ENCODE peak calls at places on chromosomes 1 and 21, in five cellular contexts. B is psoas muscle, P is PC-9, I is astrocyte of the spinal cord, J is PC-3. R is an unnamed sample.
A peak's percentile ranks its signal among the peaks of the same experiment; 100 is the strongest.

GRCh38 chr1:229854620-229855019 is 212.4 kb upstream of the GALNT2 start:
- DNase-seq in B (no peak), P (no peak), I (no peak), J (no peak), R (no peak)

GRCh38 chr1:160137216-160137862 is 14.1 kb upstream of the ATP1A4 start:
- DNase-seq in B (no peak), P (no peak), I (no peak), J (no peak), R (no peak)

GRCh38 chr1:29136463-29136915 is 12.8 kb upstream of the TMEM200B start:
- DNase-seq in B (no peak), P (peak; percentile 42), I (peak; percentile 54), J (peak; percentile 38), R (no peak)

GRCh38 chr1:89001510-89001909 is 9.1 kb upstream of the KYAT3 start:
- DNase-seq in B (no peak), P (no peak), I (no peak), J (peak; percentile 69), R (peak; percentile 11)

GRCh38 chr1:227729144-227729880 is 5.8 kb downstream of the JMJD4 start:
- DNase-seq in B (no peak), P (peak; percentile 21), I (no peak), J (peak; percentile 25), R (no peak)

GRCh38 chr1:159598196-159598595 is 10.6 kb downstream of the APCS start:
- DNase-seq in B (no peak), P (peak; percentile 71), I (peak; percentile 94), J (peak; percentile 92), R (no peak)

GRCh38 chr1:65002508-65003315 is 36.4 kb upstream of the JAK1 start:
- DNase-seq in B (peak; percentile 91), P (peak; percentile 69), I (peak; percentile 81), J (peak; percentile 40), R (peak; percentile 52)

GRCh38 chr1:14826172-14826636 is 227.7 kb downstream of the KAZN start:
- DNase-seq in B (no peak), P (no peak), I (peak; percentile 56), J (peak; percentile 5), R (no peak)

GRCh38 chr1:199422206-199422605 is 605.3 kb upstream of the NR5A2 start:
- DNase-seq in B (no peak), P (peak; percentile 3), I (peak; percentile 49), J (peak; percentile 53), R (peak; percentile 6)

GRCh38 chr1:169925505-169926482 is 32.1 kb upstream of the SCYL3 start:
- DNase-seq in B (no peak), P (no peak), I (no peak), J (peak; percentile 58), R (peak; percentile 43)

GRCh38 chr21:46667735-46668380 is 32.4 kb downstream of the PRMT2 start:
- DNase-seq in B (no peak), P (peak; percentile 35), I (peak; percentile 39), J (peak; percentile 19), R (peak; percentile 38)

GRCh38 chr1:171901245-171901644 is 59.9 kb downstream of the DNM3 start:
- DNase-seq in B (no peak), P (no peak), I (no peak), J (peak; percentile 27), R (no peak)

GRCh38 chr1:59691261-59691660 is 123.5 kb upstream of the HOOK1 start:
- DNase-seq in B (peak; percentile 37), P (no peak), I (no peak), J (no peak), R (no peak)

GRCh38 chr1:76998582-76999189 is 131.4 kb downstream of the ST6GALNAC5 start:
- DNase-seq in B (no peak), P (no peak), I (peak; percentile 78), J (peak; percentile 96), R (no peak)

GRCh38 chr1:18324246-18324645 is 156.5 kb upstream of the KLHDC7A start:
- DNase-seq in B (no peak), P (no peak), I (no peak), J (no peak), R (no peak)

GRCh38 chr1:81304187-81304586 is 496.5 kb upstream of the ADGRL2 start:
- DNase-seq in B (no peak), P (no peak), I (peak; percentile 36), J (peak; percentile 79), R (no peak)

GRCh38 chr1:9807541-9807940 is 16.2 kb downstream of the CLSTN1 start:
- DNase-seq in B (no peak), P (no peak), I (no peak), J (no peak), R (no peak)

GRCh38 chr1:215377736-215378135 is 189.4 kb upstream of the KCTD3 start:
- DNase-seq in B (no peak), P (no peak), I (no peak), J (no peak), R (no peak)

GRCh38 chr1:150548632-150549495 is at the start of gene ADAMTSL4:
- DNase-seq in B (peak; percentile 75), P (peak; percentile 71), I (peak; percentile 83), J (peak; percentile 65), R (peak; percentile 66)

GRCh38 chr1:205920159-205920558 is 23.1 kb downstream of the SLC26A9 start:
- DNase-seq in B (peak; percentile 41), P (no peak), I (peak; percentile 62), J (no peak), R (no peak)

GRCh38 chr1:202213361-202214088 is 19.9 kb downstream of the LGR6 start:
- DNase-seq in B (no peak), P (no peak), I (no peak), J (peak; percentile 42), R (no peak)

GRCh38 chr1:151849871-151850270 is 3.6 kb downstream of the THEM5 start:
- DNase-seq in B (no peak), P (no peak), I (no peak), J (no peak), R (no peak)

GRCh38 chr21:39182484-39183271 is 573 bp downstream of the PSMG1 start:
- DNase-seq in B (no peak), P (peak; percentile 2), I (peak; percentile 22), J (peak; percentile 25), R (no peak)

GRCh38 chr1:47194314-47194713 is 4.5 kb upstream of the PDZK1IP1 start:
- DNase-seq in B (no peak), P (no peak), I (no peak), J (no peak), R (no peak)

GRCh38 chr1:163231385-163231784 is 28.7 kb upstream of the RGS5 start:
- DNase-seq in B (no peak), P (no peak), I (peak; percentile 69), J (no peak), R (no peak)

GRCh38 chr1:76786232-76786631 is 81.0 kb upstream of the ST6GALNAC5 start:
- DNase-seq in B (no peak), P (no peak), I (no peak), J (no peak), R (no peak)

GRCh38 chr1:169072945-169073725 is 33.4 kb upstream of the ATP1B1 start:
- DNase-seq in B (no peak), P (no peak), I (no peak), J (no peak), R (no peak)

GRCh38 chr1:185314416-185314815 is 2.6 kb downstream of the IVNS1ABP start:
- DNase-seq in B (no peak), P (no peak), I (no peak), J (peak; percentile 4), R (no peak)

GRCh38 chr1:31954607-31955283 is 16.6 kb upstream of the PTP4A2 start:
- DNase-seq in B (peak; percentile 89), P (peak; percentile 74), I (peak; percentile 96), J (peak; percentile 91), R (no peak)

GRCh38 chr1:21586926-21587601 is 77.8 kb downstream of the ALPL start:
- DNase-seq in B (peak; percentile 64), P (peak; percentile 90), I (peak; percentile 84), J (peak; percentile 76), R (no peak)

GRCh38 chr1:24123611-24124010 is 11.7 kb upstream of the MYOM3 start:
- DNase-seq in B (no peak), P (no peak), I (no peak), J (no peak), R (no peak)

GRCh38 chr21:33481314-33481943 is 1.7 kb upstream of the TMEM50B start:
- DNase-seq in B (no peak), P (no peak), I (no peak), J (no peak), R (peak; percentile 3)
- H3K4me3 ChIP-seq in B (no peak overlapping the region), P (no peak overlapping the region), I (no peak overlapping the region), J (no peak overlapping the region), R (no peak overlapping the region)

GRCh38 chr1:1680912-1681273 is 11.7 kb downstream of the SLC35E2B start:
- DNase-seq in B (no peak), P (no peak), I (peak; percentile 20), J (peak; percentile 1), R (no peak)

GRCh38 chr1:1683104-1683905 is 9.3 kb downstream of the SLC35E2B start:
- DNase-seq in B (no peak), P (no peak), I (no peak), J (no peak), R (no peak)

GRCh38 chr1:1680031-1680911 is 12.3 kb downstream of the SLC35E2B start:
- DNase-seq in B (no peak), P (no peak), I (no peak), J (peak; percentile 1), R (no peak)

GRCh38 chr1:1678581-1679380 is 13.8 kb downstream of the SLC35E2B start:
- DNase-seq in B (no peak), P (peak; percentile 11), I (no peak), J (peak; percentile 9), R (peak; percentile 92)

GRCh38 chr1:1677718-1678580 is 14.6 kb downstream of the SLC35E2B start:
- DNase-seq in B (no peak), P (no peak), I (no peak), J (peak; percentile 0), R (peak; percentile 95)
- H3K4me3 ChIP-seq in B (no peak overlapping the region), P (no peak overlapping the region), I (no peak overlapping the region), J (no peak overlapping the region), R (peak overlapping the region; percentile 41)

DNA sequence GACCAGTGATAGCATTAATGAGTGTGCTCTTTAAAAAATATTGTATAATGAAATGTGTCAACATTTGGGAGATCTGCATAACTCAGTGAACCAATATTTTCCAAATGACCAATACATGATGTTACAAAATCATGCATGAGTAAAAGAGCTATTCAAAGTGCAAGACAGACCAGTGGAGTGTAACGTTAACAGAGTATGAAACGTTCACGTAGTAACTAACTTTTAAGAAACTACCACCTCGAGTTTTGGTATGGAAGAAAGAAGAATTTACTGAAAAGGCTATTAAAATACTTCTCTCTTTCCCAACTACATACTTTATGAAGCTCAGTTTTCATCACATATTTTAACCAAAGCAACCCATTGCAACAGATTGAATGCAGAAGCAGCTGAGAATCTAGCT is 9.6 kb upstream of the SLC6A9 start:
- DNase-seq in B (no peak), P (no peak), I (no peak), J (peak; percentile 38), R (no peak)
- H3K4me3 ChIP-seq in B (no peak overlapping the region), P (no peak overlapping the region), I (no peak overlapping the region), J (no peak overlapping the region), R (no peak overlapping the region)

GRCh38 chr1:3903141-3904005 is 3.3 kb upstream of the C1orf174 start:
- DNase-seq in B (no peak), P (no peak), I (peak; percentile 4), J (no peak), R (peak; percentile 25)

GRCh38 chr1:3904843-3905185 is 4.7 kb upstream of the C1orf174 start:
- DNase-seq in B (no peak), P (no peak), I (no peak), J (no peak), R (no peak)

GRCh38 chr1:3905266-3905952 is 5.3 kb upstream of the C1orf174 start:
- DNase-seq in B (no peak), P (no peak), I (no peak), J (no peak), R (no peak)

GRCh38 chr1:3902546-3902945 is 2.5 kb upstream of the C1orf174 start:
- DNase-seq in B (no peak), P (no peak), I (no peak), J (no peak), R (no peak)

GRCh38 chr1:3904006-3904842 is 4.2 kb upstream of the C1orf174 start:
- DNase-seq in B (no peak), P (no peak), I (no peak), J (no peak), R (no peak)
- H3K4me3 ChIP-seq in B (no peak overlapping the region), P (no peak overlapping the region), I (no peak overlapping the region), J (no peak overlapping the region), R (no peak overlapping the region)

R was measured in GM12865.